ENCODE peak calls at places on chromosomes 1 and 21, in six cellular contexts. A is HTR-8/SVneo; Q is Right ventricle myocardium superior; V is foreskin fibroblast; B is stimulated activated naive B cell treated with anti-CD40 and anti-IgM and Interleukin-4, amounts not matched to agents 10 μg/mL and 1 μg/mL and 100 μg/mL, for 72 hours; Y is KG1. T is an unnamed sample.

GRCh38 chr1:152777510-152778137 is 2.7 kb downstream of the LCE1F start:
- DNase-seq in A (no peak), Q (no peak), V (no peak), B (no peak), Y (no peak), T (peak; percentile 60)

GRCh38 chr1:24119859-24120756 is 8.2 kb upstream of the MYOM3 start:
- DNase-seq in A (no peak), Q (peak; percentile 71), V (no peak), B (no peak), Y (no peak), T (peak; percentile 10)

GRCh38 chr1:151805066-151805820 is at the start of gene LINGO4:
- DNase-seq in A (no peak), Q (no peak), V (no peak), B (no peak), Y (no peak), T (no peak)

GRCh38 chr1:65431111-65431705 is 10.7 kb downstream of the LEPR start:
- DNase-seq in A (no peak), Q (no peak), V (no peak), B (no peak), Y (no peak), T (peak; percentile 58)

GRCh38 chr1:207825719-207826556 is 74.1 kb downstream of the CD46 start:
- DNase-seq in A (no peak), Q (peak; percentile 84), V (peak; percentile 41), B (peak; percentile 91), Y (no peak), T (peak; percentile 51)

GRCh38 chr1:52296345-52296744 is 69.7 kb downstream of the CC2D1B start:
- DNase-seq in A (peak; percentile 59), Q (no peak), V (peak; percentile 41), B (no peak), Y (no peak), T (peak; percentile 76)

GRCh38 chr1:28328228-28328648 is 602 bp upstream of the MED18 start:
- DNase-seq in A (no peak), Q (peak; percentile 41), V (no peak), B (no peak), Y (no peak), T (no peak)

GRCh38 chr1:119712342-119713038 is 756 bp downstream of the PHGDH start:
- DNase-seq in A (peak; percentile 61), Q (peak; percentile 85), V (peak; percentile 86), B (no peak), Y (peak; percentile 48), T (peak; percentile 66)

GRCh38 chr1:231583376-231583775 is 43.2 kb upstream of the DISC1 start:
- DNase-seq in A (no peak), Q (no peak), V (no peak), B (no peak), Y (no peak), T (no peak)

GRCh38 chr1:66176012-66176715 is 357.8 kb upstream of the SGIP1 start:
- DNase-seq in A (no peak), Q (no peak), V (no peak), B (no peak), Y (no peak), T (no peak)

GRCh38 chr1:40939320-40940059 is 40.0 kb upstream of the CTPS1 start:
- DNase-seq in A (peak; percentile 35), Q (peak; percentile 65), V (peak; percentile 54), B (no peak), Y (no peak), T (no peak)

GRCh38 chr1:21059021-21059420 is 117.7 kb downstream of the EIF4G3 start:
- DNase-seq in A (no peak), Q (no peak), V (no peak), B (no peak), Y (no peak), T (no peak)

GRCh38 chr1:35448344-35448801 is 108.8 kb downstream of the KIAA0319L start:
- DNase-seq in A (no peak), Q (no peak), V (peak; percentile 89), B (no peak), Y (no peak), T (peak; percentile 82)

GRCh38 chr21:19553930-19554615 is 1150.5 kb upstream of the TMPRSS15 start:
- DNase-seq in A (no peak), Q (no peak), V (no peak), B (no peak), Y (no peak), T (no peak)

GRCh38 chr1:230186874-230187273 is 119.8 kb downstream of the GALNT2 start:
- DNase-seq in A (no peak), Q (no peak), V (no peak), B (no peak), Y (peak; percentile 45), T (no peak)

GRCh38 chr1:185650602-185651230 is 83.5 kb upstream of the HMCN1 start:
- DNase-seq in A (no peak), Q (no peak), V (no peak), B (no peak), Y (no peak), T (no peak)

T was measured in PC-3.